ENCODE peak calls at places on chromosomes 3 and 15, in six cellular contexts. G is HepG2, T is IMR-90, A is K562, R is HEK293T, V is GM12878. H is an unnamed sample.

GRCh38 chr15:85318048-85318731 is 62.2 kb upstream of the AKAP13 start:
- DNase-seq in T (peak), R (no peak), A (no peak), V (peak), G (no peak), H (peak)

GRCh38 chr3:139975592-139976360 is 40.8 kb downstream of the CLSTN2 start:
- DNase-seq in G (no peak), R (no peak), T (no peak), V (no peak), A (no peak), H (no peak)

GRCh38 chr3:122227036-122227781 is 43.7 kb downstream of the CASR start:
- DNase-seq in A (no peak), V (no peak), T (no peak), R (no peak), G (no peak), H (no peak)

GRCh38 chr15:69340243-69340991 is 41.7 kb downstream of the PAQR5 start:
- DNase-seq in R (no peak), G (no peak), V (no peak), T (no peak), A (no peak), H (no peak)

GRCh38 chr3:122392868-122393844 is 9.2 kb downstream of the FAM162A start:
- DNase-seq in G (peak), V (no peak), R (peak), A (peak), T (peak), H (peak)

GRCh38 chr3:56369914-56370313 is 98.4 kb downstream of the ERC2 start:
- DNase-seq in A (no peak), R (no peak), G (no peak), V (no peak), T (no peak), H (no peak)

GRCh38 chr15:36363335-36363734 is 216.1 kb upstream of the CDIN1 start:
- DNase-seq in G (no peak), V (no peak), A (no peak), R (no peak), T (peak), H (peak)

GRCh38 chr3:152961323-152961722 is 126.4 kb downstream of the P2RY1 start:
- DNase-seq in G (peak), R (peak), T (peak), A (peak), V (peak), H (peak)

GRCh38 chr3:140629351-140630137 is 48.3 kb upstream of the TRIM42 start:
- DNase-seq in A (no peak), T (peak), G (peak), R (no peak), V (no peak), H (no peak)

GRCh38 chr15:38112406-38112805 is 140.2 kb upstream of the SPRED1 start:
- DNase-seq in A (no peak), V (no peak), R (no peak), T (no peak), G (no peak), H (no peak)

GRCh38 chr15:52481915-52482314 is 46.8 kb downstream of the MYO5A start:
- DNase-seq in A (no peak), G (no peak), V (peak), R (no peak), T (peak), H (no peak)

GRCh38 chr15:35173444-35174118 is 88.5 kb upstream of the NANOGP8 start:
- DNase-seq in A (peak), T (peak), G (peak), R (no peak), V (no peak), H (no peak)

GRCh38 chr3:190449801-190450200 is at the start of gene TMEM207:
- DNase-seq in R (no peak), T (no peak), G (no peak), V (no peak), A (no peak), H (no peak)

GRCh38 chr3:51434746-51435323 is 43.8 kb downstream of the RBM15B start:
- DNase-seq in T (peak), V (peak), A (peak), R (peak), G (peak), H (peak)

GRCh38 chr3:49722896-49723295 is 855 bp downstream of the GMPPB start:
- DNase-seq in R (no peak), T (no peak), G (no peak), A (no peak), V (no peak), H (no peak)

GRCh38 chr3:152853196-152853595 is 18.3 kb downstream of the P2RY1 start:
- DNase-seq in G (no peak), R (no peak), T (peak), A (no peak), V (no peak), H (no peak)

GRCh38 chr3:76044601-76045600 is 259.6 kb upstream of the ZNF717 start:
- DNase-seq in A (no peak), G (no peak), V (no peak), T (peak), R (peak), H (no peak)

GRCh38 chr3:5022966-5023776 is 43.9 kb downstream of the BHLHE40 start:
- DNase-seq in G (peak), A (peak), R (no peak), T (peak), V (no peak), H (peak)

GRCh38 chr3:61807865-61808276 is 246.5 kb downstream of the PTPRG start:
- DNase-seq in G (peak), V (no peak), R (peak), T (peak), A (no peak), H (no peak)

GRCh38 chr15:23687143-23687470 is at the start of gene NDN:
- DNase-seq in T (peak), G (no peak), A (peak), R (no peak), V (no peak), H (no peak)

GRCh38 chr3:136075816-136076215 is 110.3 kb downstream of the PPP2R3A start:
- DNase-seq in G (no peak), R (no peak), A (no peak), V (no peak), T (peak), H (no peak)

GRCh38 chr3:13494463-13495350 is 14.6 kb downstream of the HDAC11 start:
- DNase-seq in T (peak), R (peak), V (no peak), G (no peak), A (peak), H (peak)

GRCh38 chr15:78671626-78672211 is 30.7 kb upstream of the CHRNB4 start:
- DNase-seq in G (no peak), A (no peak), R (no peak), V (no peak), T (no peak), H (no peak)

GRCh38 chr15:70146771-70147170 is 49.1 kb upstream of the TLE3 start:
- DNase-seq in R (no peak), T (no peak), A (no peak), G (no peak), V (no peak), H (no peak)

GRCh38 chr15:37045859-37046318 is 54.5 kb downstream of the MEIS2 start:
- DNase-seq in T (no peak), V (no peak), R (peak), A (no peak), G (peak), H (no peak)

GRCh38 chr3:98807011-98807410 is 43.9 kb downstream of the ST3GAL6 start:
- DNase-seq in G (no peak), V (no peak), A (no peak), T (peak), R (no peak), H (no peak)

GRCh38 chr3:99895706-99896441 is 78.2 kb downstream of the CMSS1 start:
- DNase-seq in G (peak), A (no peak), V (no peak), R (no peak), T (peak), H (peak)

GRCh38 chr3:154191520-154191919 is 70.3 kb downstream of the ARHGEF26 start:
- DNase-seq in G (no peak), R (no peak), V (no peak), T (peak), A (no peak), H (no peak)

GRCh38 chr3:101848754-101849713 is at the start of gene NFKBIZ:
- DNase-seq in G (peak), T (peak), R (peak), A (peak), V (no peak), H (peak)

GRCh38 chr3:72470899-72471298 is 377.3 kb downstream of the SHQ1 start:
- DNase-seq in R (no peak), T (no peak), V (no peak), G (peak), A (no peak), H (no peak)

GRCh38 chr3:88235102-88235501 is 85.3 kb downstream of the C3orf38 start:
- DNase-seq in V (no peak), R (no peak), T (no peak), A (no peak), G (no peak), H (no peak)

GRCh38 chr3:184685646-184686045 is 26.2 kb downstream of the MAGEF1 start:
- DNase-seq in A (no peak), G (no peak), R (no peak), T (no peak), V (no peak), H (no peak)

GRCh38 chr3:37240170-37240945 is 66.0 kb upstream of the LRRFIP2 start:
- DNase-seq in G (no peak), V (no peak), A (peak), R (no peak), T (no peak), H (no peak)

GRCh38 chr3:56890448-56891083 is 88.8 kb upstream of the ARHGEF3 start:
- DNase-seq in A (no peak), R (no peak), T (no peak), V (no peak), G (no peak), H (no peak)

GRCh38 chr3:64220161-64220560 is 5.1 kb downstream of the PRICKLE2 start:
- DNase-seq in R (no peak), T (peak), A (no peak), V (no peak), G (no peak), H (no peak)

GRCh38 chr3:192194081-192194480 is 533.3 kb downstream of the FGF12 start:
- DNase-seq in A (no peak), V (no peak), T (no peak), R (no peak), G (no peak), H (no peak)

GRCh38 chr15:78617131-78617915 is 3.5 kb downstream of the CHRNA3 start:
- DNase-seq in A (no peak), G (no peak), T (no peak), V (no peak), R (no peak), H (no peak)

GRCh38 chr15:85667491-85668424 is 127.0 kb downstream of the KLHL25 start:
- DNase-seq in G (peak), V (no peak), R (no peak), T (peak), A (no peak), H (peak)

GRCh38 chr3:83034806-83035703 is 1273.6 kb upstream of the GBE1 start:
- DNase-seq in A (no peak), V (no peak), R (no peak), T (no peak), G (no peak), H (no peak)

DNA sequence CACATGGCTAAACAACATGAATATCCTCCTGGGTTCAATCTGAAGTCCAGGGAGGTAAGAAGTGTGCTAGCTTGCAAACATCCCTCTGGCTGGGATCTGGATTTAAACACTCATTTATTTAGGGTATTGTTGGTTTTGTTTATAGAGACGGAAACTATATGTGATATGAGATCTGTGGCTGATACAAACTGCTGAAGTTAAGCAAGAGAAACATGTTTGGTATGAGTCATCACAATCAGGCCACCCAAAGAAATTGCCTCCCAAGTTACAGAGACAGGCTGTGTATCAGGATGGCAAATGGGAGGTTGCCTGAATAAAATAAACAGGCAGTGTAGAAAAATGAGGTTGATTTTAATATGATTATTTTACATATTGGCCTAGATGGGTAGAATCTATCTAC is 562.1 kb downstream of the IGSF11 start:
- DNase-seq in T (no peak), G (no peak), A (no peak), V (no peak), R (no peak), H (peak)
- TF ChIP-seq BHLHE40 in T (no peak), G (no peak), A (no peak), V (no peak), R (no peak), H (no peak)

GRCh38 chr3:158539414-158540014 is 31.5 kb upstream of the MLF1 start:
- DNase-seq in T (peak), R (peak), A (peak), G (peak), V (no peak), H (peak)
- TF ChIP-seq BHLHE40 in T (no peak), R (no peak), A (no peak), G (no peak), V (no peak), H (no peak)

DNA sequence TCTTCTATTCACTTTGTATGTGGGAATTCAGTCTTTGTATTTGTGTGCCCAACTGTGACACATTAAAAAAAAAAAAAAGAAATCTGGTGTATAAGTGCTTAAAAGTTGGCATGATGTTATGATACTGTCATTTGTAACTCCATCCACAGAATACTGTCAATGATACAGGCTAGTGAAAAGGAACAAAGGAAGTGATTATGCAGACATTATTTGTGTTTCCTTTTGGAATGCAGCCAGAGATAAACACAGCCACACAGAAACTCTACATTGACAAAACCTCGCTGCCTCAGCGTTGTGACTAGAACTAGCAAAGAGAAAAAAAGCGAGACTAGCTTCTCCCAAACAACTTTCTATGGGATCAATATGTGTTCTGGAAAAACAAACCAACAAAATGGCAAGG is 519.2 kb upstream of the AGTR1 start:
- DNase-seq in A (no peak), V (no peak), G (peak), R (no peak), T (no peak), H (no peak)
- TF ChIP-seq BHLHE40 in A (no peak), V (no peak), G (no peak), R (no peak), T (no peak), H (no peak)

GRCh38 chr15:58221591-58222241 is 83.5 kb downstream of the AQP9 start:
- DNase-seq in V (no peak), G (peak), R (peak), T (peak), A (peak), H (peak)
- TF ChIP-seq BHLHE40 in V (no peak), G (no peak), R (no peak), T (no peak), A (no peak), H (no peak)

GRCh38 chr15:74319596-74320357 is 47.7 kb downstream of the CYP11A1 start:
- DNase-seq in G (no peak), T (no peak), V (no peak), R (no peak), A (no peak), H (no peak)

GRCh38 chr15:74317820-74318375 is 49.5 kb downstream of the CYP11A1 start:
- DNase-seq in A (no peak), T (peak), V (no peak), G (no peak), R (no peak), H (peak)

GRCh38 chr15:74319138-74319460 is 48.3 kb downstream of the CYP11A1 start:
- DNase-seq in R (no peak), G (no peak), A (no peak), T (no peak), V (no peak), H (no peak)

GRCh38 chr15:74320358-74321247 is 46.8 kb downstream of the CYP11A1 start:
- DNase-seq in T (peak), R (peak), G (peak), A (peak), V (no peak), H (peak)

DNA sequence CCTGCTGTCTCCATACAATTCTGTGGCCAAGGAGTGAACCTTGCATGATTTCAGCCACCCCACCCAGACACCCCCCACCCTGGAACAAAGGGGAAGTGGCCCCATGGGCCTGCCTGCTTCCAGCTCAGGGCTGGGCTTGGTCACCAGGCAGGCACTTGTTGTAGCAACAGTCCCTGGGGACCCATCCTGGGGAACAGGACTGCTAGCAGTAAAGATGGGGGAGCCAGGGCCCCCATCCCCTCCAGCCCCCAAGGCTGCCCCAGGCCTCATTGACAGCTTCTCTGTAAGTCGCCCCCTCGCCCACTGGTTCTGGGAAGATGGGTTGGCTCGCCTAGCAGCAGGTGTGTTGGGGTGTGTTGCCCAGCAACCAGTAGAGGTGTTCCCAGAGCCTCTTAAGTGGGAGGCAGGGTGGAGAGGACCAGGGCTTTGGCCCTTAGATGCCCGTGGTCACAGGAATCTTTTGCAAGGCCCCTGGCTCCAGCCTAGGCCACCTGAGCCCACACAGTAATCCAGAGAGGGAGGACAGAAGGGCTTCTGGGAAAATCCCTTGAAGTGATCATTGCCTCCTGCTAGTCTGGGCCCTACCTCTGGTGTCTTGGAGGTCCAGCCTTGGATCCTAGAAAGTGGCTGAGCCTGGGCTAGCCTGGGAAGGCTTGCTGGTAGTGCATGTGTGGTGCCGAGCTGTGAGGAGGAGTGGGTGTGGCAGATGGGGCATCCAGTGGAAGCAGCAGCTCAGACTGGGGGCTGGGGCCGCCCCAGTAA is 48.9 kb downstream of the CYP11A1 start:
- DNase-seq in G (no peak), V (no peak), R (no peak), T (no peak), A (no peak), H (no peak)
- TF ChIP-seq BHLHE40 in G (no peak), V (no peak), R (no peak), T (no peak), A (no peak), H (no peak)